ENCODE peak calls at places on chromosomes 11 and 22, in four cellular contexts. Q is hepatocyte, A is OCI-LY7, Z is neural progenitor cell. G is an unnamed sample. For H3K4me1 and H4K20me1, the result is how much of the 10 kb centered on the place peaks cover.

GRCh38 chr11:20620988-20621387 is 21.6 kb downstream of the SLC6A5 start:
- DNase-seq in Q (no peak), A (no peak), Z (no peak), G (no peak)

GRCh38 chr22:36369922-36370781 is 17.6 kb downstream of the MYH9 start:
- DNase-seq in Q (peak), A (peak), Z (peak), G (no peak)

GRCh38 chr22:48824673-48825651 is 1002.7 kb downstream of the BRD1 start:
- DNase-seq in Q (peak), A (no peak), Z (no peak), G (no peak)

GRCh38 chr11:122037911-122038310 is 78.1 kb downstream of the BLID start:
- DNase-seq in Q (no peak), A (no peak), Z (no peak), G (no peak)

GRCh38 chr11:3807856-3808845 is at the start of gene PGAP2:
- DNase-seq in Q (peak), A (peak), Z (peak), G (peak)

GRCh38 chr22:19463491-19464469 is 15.2 kb downstream of the UFD1 start:
- DNase-seq in Q (no peak), A (no peak), Z (no peak), G (no peak)

GRCh38 chr11:123188508-123189165 is 6.4 kb downstream of the CLMP start:
- DNase-seq in Q (no peak), A (no peak), Z (peak), G (no peak)

GRCh38 chr11:3022982-3023381 is 30.9 kb upstream of the NAP1L4 start:
- DNase-seq in Q (peak), A (no peak), Z (no peak), G (no peak)

GRCh38 chr22:39994046-39994565 is 648 bp upstream of the FAM83F start:
- DNase-seq in Q (no peak), A (no peak), Z (no peak), G (no peak)

GRCh38 chr11:134266841-134267251 is 9.3 kb upstream of the GLB1L3 start:
- DNase-seq in Q (no peak), A (no peak), Z (no peak), G (no peak)

GRCh38 chr22:31177420-31178162 is 17.6 kb downstream of the RNF185 start:
- DNase-seq in Q (peak), A (no peak), Z (no peak), G (no peak)

GRCh38 chr11:2513441-2513840 is 68.6 kb downstream of the KCNQ1 start:
- DNase-seq in Q (no peak), A (no peak), Z (no peak), G (no peak)

GRCh38 chr22:38981005-38981658 is 1.0 kb upstream of the APOBEC3B start:
- DNase-seq in Q (peak), A (peak), Z (peak), G (no peak)

GRCh38 chr22:48268771-48269552 is 1506.5 kb downstream of the TBC1D22A start:
- DNase-seq in Q (peak), A (no peak), Z (no peak), G (peak)

GRCh38 chr11:86799680-86800075 is 664 bp upstream of the PRSS23 start:
- DNase-seq in Q (no peak), A (no peak), Z (peak), G (no peak)

GRCh38 chr11:119567667-119568582 is 145.0 kb upstream of the THY1 start:
- DNase-seq in Q (peak), A (no peak), Z (no peak), G (no peak)

GRCh38 chr11:83970061-83970671 is 684.0 kb upstream of the CCDC90B start:
- DNase-seq in Q (no peak), A (no peak), Z (no peak), G (no peak)

GRCh38 chr11:19259487-19260345 is 19.0 kb upstream of the E2F8 start:
- DNase-seq in Q (peak), A (peak), Z (peak), G (peak)
- H3K4me1 ChIP-seq in Q (under half), A (under half), Z (under half), G (under half)

GRCh38 chr11:68581901-68582300 is 102.4 kb upstream of the GAL start:
- DNase-seq in Q (no peak), A (no peak), Z (no peak), G (no peak)
- H4K20me1 ChIP-seq in Q (under half), A (under half), Z (under half), G (under half)

GRCh38 chr11:75565916-75566762 is 4.1 kb downstream of the SERPINH1 start:
- DNase-seq in Q (no peak), A (no peak), Z (no peak), G (no peak)
- H3K4me3 ChIP-seq in Q (no peak), A (no peak), Z (no peak), G (no peak)

GRCh38 chr11:64861227-64861970 is 16.9 kb upstream of the CDC42BPG start:
- DNase-seq in Q (no peak), A (peak), Z (no peak), G (no peak)
- H3K4me1 ChIP-seq in Q (under half), A (half or more), Z (under half), G (under half)

DNA sequence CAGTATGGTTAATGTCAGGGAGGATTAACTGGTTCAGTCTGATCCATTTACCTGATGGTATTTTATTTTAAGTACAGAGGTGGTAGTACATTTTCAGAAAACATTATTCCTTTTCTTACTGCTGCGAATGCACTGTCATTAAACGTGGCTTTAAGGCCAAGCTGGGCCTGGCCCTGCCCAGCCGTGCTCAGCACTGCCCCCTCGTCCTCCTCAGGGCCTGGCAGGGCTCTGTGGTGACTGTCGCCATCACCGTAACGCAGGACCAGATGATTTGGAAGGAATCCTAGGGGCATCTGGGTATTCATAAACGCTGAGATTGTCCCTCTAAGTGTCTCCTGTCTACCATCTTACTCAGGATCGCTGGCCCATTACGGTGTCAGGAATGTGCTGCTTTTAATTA is 302.0 kb downstream of the TBC1D22A start:
- DNase-seq in Q (no peak), A (no peak), Z (no peak), G (no peak)
- H4K20me1 ChIP-seq in Q (under half), A (under half), Z (under half), G (under half)

DNA sequence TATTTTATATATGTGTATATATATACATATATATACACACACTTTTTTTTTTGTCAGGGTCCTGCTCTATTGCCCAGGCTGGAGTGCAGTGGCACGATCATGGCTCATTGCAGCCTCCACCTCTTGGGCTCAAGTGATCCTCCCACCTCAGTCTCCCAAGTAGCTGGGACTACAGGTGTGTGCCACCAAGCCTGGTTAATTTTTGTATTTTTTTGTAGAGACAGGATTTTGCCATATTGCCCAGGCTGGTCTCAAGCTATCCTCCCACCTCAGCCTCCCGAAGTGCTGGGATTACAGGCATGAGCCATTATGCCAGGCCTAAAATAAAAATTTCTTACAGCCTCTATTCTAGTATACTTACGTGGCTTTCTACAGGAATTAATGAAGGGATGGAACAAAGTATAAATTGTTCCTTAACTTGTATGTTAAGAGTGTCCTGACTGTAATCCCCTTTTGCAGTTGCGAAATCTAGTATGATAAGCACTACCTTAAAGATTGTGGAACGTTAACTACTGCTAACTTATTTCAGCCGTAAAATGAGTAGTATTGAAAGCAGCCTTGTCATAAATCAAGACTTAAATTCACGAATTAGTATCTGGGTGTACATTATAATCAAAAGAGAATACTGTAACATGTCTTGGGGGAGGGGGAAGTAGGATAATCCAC is 2.1 kb downstream of the TRAF6 start:
- DNase-seq in Q (no peak), A (no peak), Z (no peak), G (no peak)
- H3K4me3 ChIP-seq in Q (peak), A (peak), Z (peak), G (peak)

GRCh38 chr11:110951609-110952008 is 239.4 kb upstream of the ARHGAP20 start:
- DNase-seq in Q (no peak), A (no peak), Z (no peak), G (no peak)
- H3K4me1 ChIP-seq in Q (under half), A (under half), Z (under half), G (under half)

GRCh38 chr22:45200230-45200629 is 36.5 kb downstream of the NUP50 start:
- DNase-seq in Q (no peak), A (no peak), Z (no peak), G (no peak)
- H4K20me1 ChIP-seq in Q (under half), A (under half), Z (under half), G (under half)

GRCh38 chr11:115659061-115659963 is 155.1 kb upstream of the CADM1 start:
- DNase-seq in Q (peak), A (no peak), Z (peak), G (no peak)
- H3K4me3 ChIP-seq in Q (peak), A (no peak), Z (peak), G (no peak)